ENCODE peak calls at places on chromosome 14, in six cellular contexts. One of them, this sample, is unnamed.

GRCh38 chr14:69672372-69672771 is 61.0 kb downstream of the SUSD6 start:
- DNase-seq in activated naive CD8-positive, alpha-beta T cell treated with anti-CD3 and anti-CD28 coated beads, Interleukin-2, amount 10 ng/mL, durations not matched to agents 7 days and 5 days: no peak
- DNase-seq in AG04450: no peak
- DNase-seq in NCI-H146: no peak
- DNase-seq in thoracic aorta: no peak
- DNase-seq in stimulated activated CD4-positive, alpha-beta T cell treated with anti-CD3 and anti-CD28 coated beads, TNF-alpha, amount 100 ng/mL, for 1 hour: no peak
- DNase-seq in this sample: no peak

GRCh38 chr14:89429206-89430091 is 12.4 kb upstream of the FOXN3 start:
- DNase-seq in activated naive CD8-positive, alpha-beta T cell treated with anti-CD3 and anti-CD28 coated beads, Interleukin-2, amount 10 ng/mL, durations not matched to agents 7 days and 5 days: peak
- DNase-seq in AG04450: no peak
- DNase-seq in NCI-H146: peak
- DNase-seq in thoracic aorta: no peak
- DNase-seq in stimulated activated CD4-positive, alpha-beta T cell treated with anti-CD3 and anti-CD28 coated beads, TNF-alpha, amount 100 ng/mL, for 1 hour: no peak
- DNase-seq in this sample: peak

GRCh38 chr14:39114073-39114838 is at the start of gene GEMIN2:
- DNase-seq in activated naive CD8-positive, alpha-beta T cell treated with anti-CD3 and anti-CD28 coated beads, Interleukin-2, amount 10 ng/mL, durations not matched to agents 7 days and 5 days: peak
- DNase-seq in AG04450: peak
- DNase-seq in NCI-H146: peak
- DNase-seq in thoracic aorta: peak
- DNase-seq in stimulated activated CD4-positive, alpha-beta T cell treated with anti-CD3 and anti-CD28 coated beads, TNF-alpha, amount 100 ng/mL, for 1 hour: peak
- DNase-seq in this sample: peak

GRCh38 chr14:61750708-61751474 is 11.3 kb upstream of the SNAPC1 start:
- DNase-seq in activated naive CD8-positive, alpha-beta T cell treated with anti-CD3 and anti-CD28 coated beads, Interleukin-2, amount 10 ng/mL, durations not matched to agents 7 days and 5 days: peak
- DNase-seq in AG04450: no peak
- DNase-seq in NCI-H146: peak
- DNase-seq in thoracic aorta: peak
- DNase-seq in stimulated activated CD4-positive, alpha-beta T cell treated with anti-CD3 and anti-CD28 coated beads, TNF-alpha, amount 100 ng/mL, for 1 hour: peak
- DNase-seq in this sample: no peak

GRCh38 chr14:61435563-61436337 is 114.4 kb downstream of the PRKCH start:
- DNase-seq in activated naive CD8-positive, alpha-beta T cell treated with anti-CD3 and anti-CD28 coated beads, Interleukin-2, amount 10 ng/mL, durations not matched to agents 7 days and 5 days: no peak
- DNase-seq in AG04450: no peak
- DNase-seq in NCI-H146: no peak
- DNase-seq in thoracic aorta: no peak
- DNase-seq in stimulated activated CD4-positive, alpha-beta T cell treated with anti-CD3 and anti-CD28 coated beads, TNF-alpha, amount 100 ng/mL, for 1 hour: no peak
- DNase-seq in this sample: no peak

GRCh38 chr14:74611672-74612345 is at the start of gene LTBP2:
- DNase-seq in activated naive CD8-positive, alpha-beta T cell treated with anti-CD3 and anti-CD28 coated beads, Interleukin-2, amount 10 ng/mL, durations not matched to agents 7 days and 5 days: peak
- DNase-seq in AG04450: no peak
- DNase-seq in NCI-H146: no peak
- DNase-seq in thoracic aorta: no peak
- DNase-seq in stimulated activated CD4-positive, alpha-beta T cell treated with anti-CD3 and anti-CD28 coated beads, TNF-alpha, amount 100 ng/mL, for 1 hour: no peak
- DNase-seq in this sample: no peak

GRCh38 chr14:32697704-32698103 is 241.0 kb upstream of the NPAS3 start:
- DNase-seq in activated naive CD8-positive, alpha-beta T cell treated with anti-CD3 and anti-CD28 coated beads, Interleukin-2, amount 10 ng/mL, durations not matched to agents 7 days and 5 days: no peak
- DNase-seq in AG04450: no peak
- DNase-seq in NCI-H146: no peak
- DNase-seq in thoracic aorta: no peak
- DNase-seq in stimulated activated CD4-positive, alpha-beta T cell treated with anti-CD3 and anti-CD28 coated beads, TNF-alpha, amount 100 ng/mL, for 1 hour: no peak
- DNase-seq in this sample: no peak

GRCh38 chr14:23481992-23482813 is 12.7 kb downstream of the NGDN start:
- DNase-seq in activated naive CD8-positive, alpha-beta T cell treated with anti-CD3 and anti-CD28 coated beads, Interleukin-2, amount 10 ng/mL, durations not matched to agents 7 days and 5 days: no peak
- DNase-seq in AG04450: no peak
- DNase-seq in NCI-H146: no peak
- DNase-seq in thoracic aorta: no peak
- DNase-seq in stimulated activated CD4-positive, alpha-beta T cell treated with anti-CD3 and anti-CD28 coated beads, TNF-alpha, amount 100 ng/mL, for 1 hour: no peak
- DNase-seq in this sample: no peak

GRCh38 chr14:34715108-34715863 is 893 bp upstream of the CFL2 start:
- DNase-seq in activated naive CD8-positive, alpha-beta T cell treated with anti-CD3 and anti-CD28 coated beads, Interleukin-2, amount 10 ng/mL, durations not matched to agents 7 days and 5 days: no peak
- DNase-seq in AG04450: no peak
- DNase-seq in NCI-H146: no peak
- DNase-seq in thoracic aorta: no peak
- DNase-seq in stimulated activated CD4-positive, alpha-beta T cell treated with anti-CD3 and anti-CD28 coated beads, TNF-alpha, amount 100 ng/mL, for 1 hour: no peak
- DNase-seq in this sample: no peak

GRCh38 chr14:70644016-70644415 is 2.3 kb downstream of the TTC9 start:
- DNase-seq in activated naive CD8-positive, alpha-beta T cell treated with anti-CD3 and anti-CD28 coated beads, Interleukin-2, amount 10 ng/mL, durations not matched to agents 7 days and 5 days: no peak
- DNase-seq in AG04450: no peak
- DNase-seq in NCI-H146: no peak
- DNase-seq in thoracic aorta: no peak
- DNase-seq in stimulated activated CD4-positive, alpha-beta T cell treated with anti-CD3 and anti-CD28 coated beads, TNF-alpha, amount 100 ng/mL, for 1 hour: no peak
- DNase-seq in this sample: no peak

GRCh38 chr14:68285421-68286179 is 466.0 kb downstream of the RAD51B start:
- DNase-seq in activated naive CD8-positive, alpha-beta T cell treated with anti-CD3 and anti-CD28 coated beads, Interleukin-2, amount 10 ng/mL, durations not matched to agents 7 days and 5 days: peak
- DNase-seq in AG04450: no peak
- DNase-seq in NCI-H146: no peak
- DNase-seq in thoracic aorta: no peak
- DNase-seq in stimulated activated CD4-positive, alpha-beta T cell treated with anti-CD3 and anti-CD28 coated beads, TNF-alpha, amount 100 ng/mL, for 1 hour: no peak
- DNase-seq in this sample: no peak

GRCh38 chr14:84375235-84375634 is 1154.7 kb upstream of the FLRT2 start:
- DNase-seq in activated naive CD8-positive, alpha-beta T cell treated with anti-CD3 and anti-CD28 coated beads, Interleukin-2, amount 10 ng/mL, durations not matched to agents 7 days and 5 days: no peak
- DNase-seq in AG04450: no peak
- DNase-seq in NCI-H146: no peak
- DNase-seq in thoracic aorta: no peak
- DNase-seq in stimulated activated CD4-positive, alpha-beta T cell treated with anti-CD3 and anti-CD28 coated beads, TNF-alpha, amount 100 ng/mL, for 1 hour: no peak
- DNase-seq in this sample: no peak

GRCh38 chr14:94373708-94374107 is 14.7 kb downstream of the SERPINA1 start:
- DNase-seq in activated naive CD8-positive, alpha-beta T cell treated with anti-CD3 and anti-CD28 coated beads, Interleukin-2, amount 10 ng/mL, durations not matched to agents 7 days and 5 days: no peak
- DNase-seq in AG04450: peak
- DNase-seq in NCI-H146: no peak
- DNase-seq in thoracic aorta: no peak
- DNase-seq in stimulated activated CD4-positive, alpha-beta T cell treated with anti-CD3 and anti-CD28 coated beads, TNF-alpha, amount 100 ng/mL, for 1 hour: no peak
- DNase-seq in this sample: no peak